ENCODE peak calls at places on chromosomes 5 and 9, in four cellular contexts. I is neuronal stem cell, H is IMR-90, B is mammary epithelial cell. M is an unnamed sample.

GRCh38 chr9:132774886-132775285 is 103.2 kb downstream of the AK8 start:
- DNase-seq in B (no peak), H (no peak), I (no peak), M (peak; percentile 7)

GRCh38 chr5:150103678-150104549 is 17.6 kb upstream of the CSF1R start:
- DNase-seq in B (no peak), H (no peak), I (no peak), M (peak; percentile 33)

GRCh38 chr9:127968717-127969383 is 11.9 kb downstream of the EEIG1 start:
- DNase-seq in H (peak; percentile 94), B (peak; percentile 75), I (no peak), M (no peak)

GRCh38 chr5:91119941-91120850 is 262.9 kb downstream of the ARRDC3 start:
- DNase-seq in H (no peak), B (no peak), I (no peak), M (no peak)

GRCh38 chr9:127370147-127370579 is 26.8 kb upstream of the SLC2A8 start:
- DNase-seq in B (no peak), I (no peak), H (no peak), M (no peak)

GRCh38 chr5:10611290-10611689 is 47.4 kb downstream of the ANKRD33B start:
- DNase-seq in B (no peak), H (peak; percentile 73), I (no peak), M (peak; percentile 47)

GRCh38 chr9:121779381-121780117 is 128.1 kb downstream of the DAB2IP start:
- DNase-seq in I (peak; percentile 17), H (no peak), B (no peak), M (no peak)

GRCh38 chr5:98902733-98903132 is 26.1 kb downstream of the CHD1 start:
- DNase-seq in B (peak; percentile 29), H (peak; percentile 68), I (no peak), M (no peak)

GRCh38 chr9:35258665-35259474 is 97.1 kb downstream of the UNC13B start:
- DNase-seq in H (peak; percentile 66), I (peak; percentile 29), B (peak; percentile 51), M (peak; percentile 84)

GRCh38 chr9:75803130-75803529 is 87.3 kb upstream of the PCSK5 start:
- DNase-seq in B (peak; percentile 8), I (no peak), H (no peak), M (no peak)

GRCh38 chr9:22683393-22684075 is 236.9 kb downstream of the DMRTA1 start:
- DNase-seq in B (peak; percentile 75), H (peak; percentile 88), I (no peak), M (no peak)

GRCh38 chr5:133705331-133705730 is 93.0 kb upstream of the FSTL4 start:
- DNase-seq in H (no peak), I (no peak), B (no peak), M (peak; percentile 16)

GRCh38 chr5:141758316-141758965 is 76.4 kb upstream of the ARAP3 start:
- DNase-seq in B (no peak), H (no peak), I (peak; percentile 47), M (peak; percentile 81)

GRCh38 chr5:34627794-34628193 is 28.3 kb upstream of the RAI14 start:
- DNase-seq in H (peak; percentile 92), I (no peak), B (peak; percentile 23), M (no peak)

GRCh38 chr9:91658513-91659105 is 235.0 kb upstream of the NFIL3 start:
- DNase-seq in B (no peak), H (no peak), I (no peak), M (no peak)

GRCh38 chr5:106017243-106017857 is 1653.4 kb downstream of the EFNA5 start:
- DNase-seq in H (no peak), I (no peak), B (no peak), M (no peak)

GRCh38 chr9:136059321-136059791 is 35.7 kb downstream of the NACC2 start:
- DNase-seq in H (no peak), I (no peak), B (no peak), M (no peak)

GRCh38 chr5:125209650-125210049 is 463.2 kb upstream of the ZNF608 start:
- DNase-seq in B (no peak), I (no peak), H (no peak), M (no peak)

GRCh38 chr5:129716235-129717030 is 31.5 kb upstream of the MINAR2 start:
- DNase-seq in I (no peak), B (no peak), H (no peak), M (no peak)

GRCh38 chr5:145130996-145131395 is 704.1 kb downstream of the PRELID2 start:
- DNase-seq in I (no peak), H (no peak), B (no peak), M (no peak)

GRCh38 chr5:128228506-128228905 is 144.9 kb downstream of the SLC12A2 start:
- DNase-seq in H (peak; percentile 58), B (no peak), I (no peak), M (no peak)

GRCh38 chr5:128224336-128224735 is 140.8 kb downstream of the SLC12A2 start:
- DNase-seq in H (no peak), B (no peak), I (no peak), M (no peak)

GRCh38 chr5:128225245-128226030 is 141.9 kb downstream of the SLC12A2 start:
- DNase-seq in H (no peak), I (no peak), B (peak; percentile 67), M (no peak)

GRCh38 chr5:128227984-128228383 is 144.4 kb downstream of the SLC12A2 start:
- DNase-seq in B (peak; percentile 85), I (no peak), H (peak; percentile 91), M (no peak)
- H3K9ac ChIP-seq in B (no peak overlapping the region), I (no peak overlapping the region), H (no peak overlapping the region), M (no peak overlapping the region)

GRCh38 chr5:107149243-107149642 is 521.5 kb downstream of the EFNA5 start:
- DNase-seq in I (no peak), H (no peak), B (no peak), M (no peak)

GRCh38 chr5:107153304-107153703 is 517.4 kb downstream of the EFNA5 start:
- DNase-seq in B (no peak), H (no peak), I (no peak), M (no peak)

GRCh38 chr5:107147584-107147983 is 523.2 kb downstream of the EFNA5 start:
- DNase-seq in H (no peak), B (no peak), I (peak; percentile 6), M (no peak)
- H3K4me3 ChIP-seq in H (no peak overlapping the region), B (no peak overlapping the region), I (no peak overlapping the region), M (no peak overlapping the region)

DNA sequence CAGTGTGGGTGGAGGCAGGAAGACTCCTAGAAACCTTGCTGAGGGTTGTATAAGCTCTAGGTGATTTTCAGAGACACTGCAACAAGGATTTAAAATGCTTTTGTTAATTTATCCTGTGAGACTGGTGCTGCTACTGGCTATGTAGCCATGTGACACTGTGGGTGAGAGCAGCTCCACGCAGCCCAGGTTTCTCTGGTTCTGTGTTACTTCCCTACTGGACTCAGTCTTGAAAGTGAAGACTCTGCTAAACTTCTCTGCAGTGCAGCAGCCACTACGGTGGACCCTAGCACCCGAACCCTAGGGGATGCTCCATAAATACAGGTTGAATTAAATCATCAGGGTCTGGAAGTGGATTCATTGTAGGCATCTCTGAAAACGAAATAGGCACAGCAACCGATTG is 25.8 kb upstream of the EFNA5 start:
- DNase-seq in I (no peak), H (no peak), B (no peak), M (no peak)
- H3K9ac ChIP-seq in I (no peak overlapping the region), H (no peak overlapping the region), B (no peak overlapping the region), M (no peak overlapping the region)

DNA sequence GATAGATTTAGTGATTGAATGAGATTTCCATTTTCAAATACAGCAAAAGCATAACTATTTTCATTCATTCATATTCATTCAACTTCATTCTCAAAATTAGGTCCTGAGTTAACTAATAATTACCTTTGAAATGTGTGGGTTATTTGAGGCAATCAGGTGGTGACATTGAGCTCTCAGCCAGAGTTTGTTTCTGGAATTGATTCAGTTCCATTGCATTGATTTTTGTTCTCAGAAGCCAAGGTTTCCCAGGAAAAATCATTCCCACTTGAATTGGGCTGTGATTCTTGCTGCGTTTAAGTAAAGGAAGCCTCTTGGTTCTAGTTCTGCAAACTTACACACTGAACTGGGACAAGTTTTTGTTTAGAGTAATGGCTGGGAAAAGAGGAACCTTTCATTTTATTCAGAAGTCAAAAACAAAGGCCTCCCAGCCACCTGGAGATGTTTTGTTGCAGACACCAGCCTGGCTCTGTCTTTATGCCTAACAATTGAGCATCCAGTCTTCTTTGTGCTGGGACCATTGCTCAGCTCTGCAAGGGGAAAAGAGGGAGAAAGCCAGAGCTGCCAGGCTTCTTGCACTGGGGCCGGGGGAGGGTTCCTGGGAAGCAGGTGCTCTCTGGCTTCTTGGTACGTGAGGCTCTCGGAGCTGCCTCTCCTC is 198.6 kb downstream of the TRIO start:
- DNase-seq in B (no peak), H (no peak), I (peak; percentile 56), M (peak; percentile 62)
- H3K4me3 ChIP-seq in B (no peak overlapping the region), H (no peak overlapping the region), I (no peak overlapping the region), M (no peak overlapping the region)

GRCh38 chr5:96256795-96257470 is 176.1 kb downstream of the PCSK1 start:
- DNase-seq in I (no peak), B (peak; percentile 20), H (peak; percentile 96), M (no peak)

GRCh38 chr5:96257904-96258303 is 175.1 kb downstream of the PCSK1 start:
- DNase-seq in B (peak; percentile 28), H (peak; percentile 91), I (no peak), M (no peak)

GRCh38 chr5:96260009-96260408 is 173.0 kb downstream of the PCSK1 start:
- DNase-seq in B (no peak), I (no peak), H (no peak), M (no peak)

GRCh38 chr5:96259211-96259772 is 173.8 kb downstream of the PCSK1 start:
- DNase-seq in I (no peak), B (peak; percentile 73), H (peak; percentile 74), M (no peak)

DNA sequence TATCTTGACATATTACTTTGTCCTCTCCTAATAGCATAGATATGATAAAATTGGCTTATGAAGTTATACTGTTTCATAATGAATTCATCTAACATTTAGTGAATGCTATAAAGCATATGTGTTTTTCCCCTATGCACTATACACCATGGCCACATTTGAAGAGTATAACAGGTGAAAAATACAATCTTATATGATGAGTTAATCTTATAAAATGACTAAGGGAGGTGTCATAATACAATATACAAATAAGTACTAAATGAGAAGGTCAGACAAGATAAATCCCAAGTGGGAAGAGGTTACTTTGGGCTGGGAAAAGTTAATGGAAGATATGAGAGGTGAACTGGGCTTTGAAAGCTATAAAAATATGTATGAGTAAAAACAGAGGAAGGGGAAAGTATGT is 174.4 kb downstream of the PCSK1 start:
- DNase-seq in H (no peak), I (no peak), B (no peak), M (no peak)
- H3K9ac ChIP-seq in H (no peak overlapping the region), I (no peak overlapping the region), B (no peak overlapping the region), M (no peak overlapping the region)

DNA sequence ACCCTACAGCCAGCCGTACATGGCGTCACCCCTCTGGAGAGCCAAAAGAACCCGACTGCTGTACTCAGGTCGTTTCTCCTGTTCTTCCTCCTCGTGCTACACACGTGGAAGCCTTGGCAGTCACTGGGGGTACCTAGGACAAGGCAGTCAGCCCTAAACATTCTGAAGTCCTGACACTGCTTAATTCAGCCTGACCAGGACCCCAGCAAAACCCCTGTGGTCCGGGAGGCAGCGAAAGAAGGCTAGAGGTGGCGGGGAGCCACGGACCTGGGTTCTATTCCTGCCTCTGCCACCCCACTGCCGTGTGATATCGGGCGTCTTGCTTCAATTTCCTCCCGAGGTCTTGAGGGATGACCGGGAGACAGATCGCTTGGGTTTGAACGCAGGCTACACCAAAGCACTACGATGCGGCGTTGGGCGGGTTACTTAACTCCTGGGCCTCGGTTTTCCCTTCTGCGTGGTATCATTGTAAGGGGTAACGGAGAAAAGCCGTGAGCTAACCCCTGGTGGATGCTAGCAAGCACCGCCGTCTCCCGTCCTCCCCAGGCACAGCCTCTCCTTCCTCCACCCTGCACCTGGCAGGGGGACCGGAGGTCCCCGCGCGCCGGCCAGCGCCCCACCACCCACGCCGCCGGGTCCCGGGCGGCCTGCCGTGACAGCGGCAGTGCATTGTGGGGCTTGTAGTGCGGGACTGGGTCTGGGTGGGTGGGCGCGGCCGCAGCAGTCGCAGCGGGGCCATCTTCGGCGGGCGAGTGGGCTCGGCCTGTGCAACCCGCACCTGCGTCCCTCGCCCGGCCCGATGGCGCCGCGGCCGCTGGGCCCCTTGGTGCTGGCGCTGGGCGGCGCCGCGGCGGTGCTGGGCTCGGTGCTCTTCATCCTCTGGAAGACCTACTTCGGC is at the start of gene ARL10:
- DNase-seq in H (peak; percentile 20), B (no peak), I (peak; percentile 46), M (peak; percentile 79)
- H3K4me3 ChIP-seq in H (peak within 1 kb of the TSS; percentile 58), B (peak within 1 kb of the TSS; percentile 63), I (peak within 1 kb of the TSS; percentile 84), M (peak within 1 kb of the TSS; percentile 83)

M was measured in endodermal cell.